ENCODE peak calls at places on chromosomes 11 and 22, in five cellular contexts. V is IMR-90; Q is aorta; H is PC-3; C is CD4-positive, CD25-positive, alpha-beta regulatory T cell. T is an unnamed sample.

GRCh38 chr22:45602824-45603301 is 68.8 kb upstream of the ATXN10 start:
- DNase-seq in Q (no peak), H (no peak), V (no peak), C (no peak), T (no peak)

GRCh38 chr11:57772562-57772961 is 11.0 kb downstream of the CTNND1 start:
- DNase-seq in Q (no peak), V (peak), C (no peak), H (peak), T (no peak)

GRCh38 chr11:44893250-44894216 is 57.1 kb downstream of the TP53I11 start:
- DNase-seq in Q (no peak), C (no peak), V (no peak), H (no peak), T (no peak)

GRCh38 chr11:92159931-92160330 is 64.7 kb upstream of the FAT3 start:
- DNase-seq in C (no peak), H (no peak), V (no peak), Q (no peak), T (no peak)

GRCh38 chr11:45266693-45267451 is 19.3 kb downstream of the SYT13 start:
- DNase-seq in C (no peak), H (no peak), V (no peak), Q (no peak), T (peak)

GRCh38 chr11:40513281-40513680 is 946.2 kb downstream of the LRRC4C start:
- DNase-seq in V (no peak), H (no peak), C (no peak), Q (no peak), T (no peak)

GRCh38 chr11:1943977-1944376 is 3.2 kb upstream of the MRPL23 start:
- DNase-seq in H (peak), Q (peak), C (no peak), V (peak), T (no peak)

GRCh38 chr11:95283653-95284052 is 52.7 kb upstream of the SESN3 start:
- DNase-seq in V (no peak), C (no peak), H (no peak), Q (no peak), T (no peak)

GRCh38 chr11:126431401-126432064 is 76.0 kb downstream of the ST3GAL4 start:
- DNase-seq in C (no peak), Q (peak), V (peak), H (peak), T (no peak)

GRCh38 chr11:109733245-109733644 is 311.3 kb downstream of the C11orf87 start:
- DNase-seq in Q (no peak), C (no peak), V (peak), H (peak), T (no peak)

GRCh38 chr11:20156280-20156875 is 3.9 kb downstream of the DBX1 start:
- DNase-seq in Q (no peak), V (no peak), H (no peak), C (peak), T (peak)

GRCh38 chr11:62428871-62429601 is 10.2 kb downstream of the SCGB1A1 start:
- DNase-seq in Q (no peak), V (no peak), C (no peak), H (no peak), T (no peak)

GRCh38 chr11:78248903-78249302 is 60.2 kb downstream of the USP35 start:
- DNase-seq in V (no peak), H (no peak), C (no peak), Q (no peak), T (no peak)

GRCh38 chr11:114953039-114953438 is 274.7 kb downstream of the NXPE2 start:
- DNase-seq in Q (no peak), H (no peak), V (no peak), C (no peak), T (no peak)

GRCh38 chr22:50085211-50085999 is at the start of gene MLC1:
- DNase-seq in C (no peak), Q (peak), V (peak), H (no peak), T (no peak)

GRCh38 chr11:94131363-94132115 is 2.9 kb downstream of the PANX1 start:
- DNase-seq in H (no peak), Q (no peak), V (peak), C (no peak), T (peak)

GRCh38 chr22:50314081-50314454 is 6.6 kb upstream of the PLXNB2 start:
- DNase-seq in V (no peak), C (no peak), Q (no peak), H (no peak), T (no peak)

GRCh38 chr22:21634844-21635243 is 2.3 kb downstream of the CCDC116 start:
- DNase-seq in Q (no peak), H (no peak), C (no peak), V (no peak), T (no peak)

GRCh38 chr11:44899959-44900358 is 50.7 kb downstream of the TP53I11 start:
- DNase-seq in C (no peak), V (peak), Q (no peak), H (peak), T (no peak)

GRCh38 chr11:77619576-77620198 is 17.9 kb downstream of the CLNS1A start:
- DNase-seq in C (no peak), V (peak), H (peak), Q (no peak), T (peak)

GRCh38 chr11:92697461-92698314 is 271.8 kb upstream of the MTNR1B start:
- DNase-seq in H (peak), Q (no peak), V (peak), C (no peak), T (no peak)

GRCh38 chr11:34658071-34659015 is 37.5 kb downstream of the EHF start:
- DNase-seq in V (no peak), Q (no peak), C (no peak), H (no peak), T (no peak)

GRCh38 chr11:330694-331314 is 10.1 kb upstream of the IFITM3 start:
- DNase-seq in V (no peak), C (no peak), H (no peak), Q (peak), T (no peak)

GRCh38 chr22:20179455-20180244 is 28.8 kb upstream of the CCDC188 start:
- DNase-seq in V (no peak), C (no peak), H (no peak), Q (no peak), T (no peak)

GRCh38 chr11:124935548-124936514 is at the start of gene HEPACAM:
- DNase-seq in Q (no peak), C (no peak), V (no peak), H (no peak), T (no peak)

GRCh38 chr11:33912405-33913361 is 20.8 kb upstream of the LMO2 start:
- DNase-seq in C (no peak), V (peak), H (peak), Q (no peak), T (no peak)

DNA sequence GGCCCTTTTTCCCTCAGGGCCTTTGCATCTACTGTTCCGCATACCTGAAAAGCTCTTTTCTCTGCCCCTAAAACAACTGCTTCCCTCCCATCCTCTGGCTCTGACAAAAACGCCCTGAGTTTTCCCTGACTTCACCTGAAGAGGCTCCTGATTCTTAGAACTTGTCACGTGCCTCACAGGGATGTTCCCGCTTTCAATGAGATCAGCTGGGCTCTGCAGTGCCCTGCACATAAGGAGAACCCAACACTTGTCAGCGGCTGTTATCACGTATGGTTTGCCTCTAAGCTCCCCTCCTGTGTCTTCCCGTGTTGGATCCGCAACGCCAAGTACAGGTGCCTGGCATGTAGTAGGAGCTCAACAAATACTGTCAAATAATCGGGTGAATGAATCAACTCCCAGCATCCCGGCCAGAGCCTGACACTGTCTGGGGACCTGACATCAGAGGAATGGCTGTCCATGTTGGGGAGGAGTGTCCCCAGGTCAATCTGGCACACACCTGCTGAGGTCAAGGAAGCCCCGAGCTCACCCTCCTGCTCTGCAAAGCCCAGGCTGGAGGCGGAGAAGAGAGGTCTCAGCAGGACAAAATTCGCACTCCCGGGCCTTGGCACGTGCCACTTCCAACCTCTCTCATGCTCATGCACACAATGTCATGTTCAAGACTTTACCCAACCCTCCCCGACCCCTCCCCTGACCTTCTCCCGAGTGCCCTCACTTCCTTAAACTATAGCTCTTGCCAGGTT is 4.2 kb upstream of the GRK2 start:
- DNase-seq in Q (peak), H (no peak), C (no peak), V (no peak), T (no peak)
- H3K27ac ChIP-seq in Q (no peak), H (no peak), C (no peak), V (no peak), T (no peak)

DNA sequence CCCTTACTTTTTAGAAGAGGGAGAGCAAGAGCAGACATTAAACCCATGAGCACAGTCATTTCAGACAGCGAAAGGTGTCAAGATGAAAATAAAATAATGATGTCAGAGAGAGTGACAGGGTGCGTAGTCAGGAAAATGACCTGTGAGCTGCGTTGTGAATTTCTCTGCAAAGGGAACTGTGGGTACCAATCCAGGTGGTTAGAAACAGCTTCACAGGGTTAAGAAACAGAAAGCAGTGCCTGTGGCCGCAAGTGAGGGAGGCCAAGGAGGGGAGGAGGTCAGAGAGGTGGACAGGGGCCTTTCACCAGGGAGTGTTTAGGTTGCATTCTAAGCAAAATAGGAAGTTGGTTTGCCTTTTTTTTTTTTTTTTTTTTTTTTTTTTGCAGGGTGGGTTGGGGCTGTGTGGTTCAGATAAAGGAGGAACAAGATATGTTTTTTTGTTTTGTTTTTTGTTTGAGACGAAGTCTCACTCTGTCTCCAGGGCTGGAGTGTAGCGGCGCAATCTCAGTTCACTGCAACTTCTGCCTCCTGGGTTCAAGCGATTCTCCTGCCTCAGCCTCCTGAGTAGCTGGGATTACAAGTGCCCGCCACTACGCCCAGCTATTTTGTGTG is 7.9 kb downstream of the TIGD3 start:
- DNase-seq in H (no peak), C (no peak), V (no peak), Q (peak), T (no peak)
- H3K27ac ChIP-seq in H (no peak), C (no peak), V (no peak), Q (no peak), T (peak)

DNA sequence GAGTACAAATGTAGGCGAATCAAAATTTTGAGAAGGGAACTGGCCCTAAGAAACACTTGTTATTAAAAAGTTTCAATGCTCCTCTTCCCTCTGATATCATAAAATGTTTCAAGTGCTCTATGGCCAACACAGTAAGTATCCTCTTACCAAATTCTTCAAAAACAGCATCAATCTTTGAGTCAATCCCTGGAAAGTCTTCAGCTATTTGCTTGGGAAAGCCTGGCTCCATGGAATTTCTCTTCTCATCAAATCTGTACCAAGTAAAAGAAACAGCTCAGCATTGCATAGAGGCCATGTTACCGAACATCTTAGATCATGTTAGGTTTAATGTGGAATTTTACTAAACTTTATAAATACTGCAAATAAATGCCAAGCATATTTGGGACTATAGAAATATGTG is 6.3 kb downstream of the MMP3 start:
- DNase-seq in C (no peak), V (no peak), H (no peak), Q (no peak), T (no peak)
- H3K27ac ChIP-seq in C (no peak), V (no peak), H (no peak), Q (no peak), T (no peak)

DNA sequence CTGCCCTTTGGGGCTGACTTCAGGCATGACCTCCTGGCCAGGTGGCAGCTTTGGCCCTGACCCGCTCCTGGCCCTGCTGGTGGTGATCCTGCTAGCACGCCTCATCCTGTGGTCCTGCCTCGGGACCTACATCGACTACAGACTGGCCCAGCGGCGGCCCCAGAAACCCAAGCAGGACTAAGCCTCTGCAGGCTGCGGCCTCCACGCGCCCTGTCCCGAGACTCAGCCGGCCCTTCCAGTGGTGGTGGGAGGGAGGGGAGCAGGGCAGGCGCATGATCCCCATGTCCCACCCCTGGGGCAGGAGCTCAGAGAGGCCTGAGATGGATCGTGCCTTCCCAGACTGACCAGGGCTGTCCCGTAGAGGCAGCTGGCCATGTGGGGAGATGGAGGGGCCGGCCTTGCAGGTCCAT is 2.1 kb downstream of the SMIM38 start:
- DNase-seq in V (no peak), H (no peak), Q (no peak), C (no peak), T (no peak)
- H3K27ac ChIP-seq in V (no peak), H (no peak), Q (no peak), C (no peak), T (no peak)

GRCh38 chr11:14934641-14935351 is 37.4 kb downstream of the CALCA start:
- DNase-seq in C (no peak), H (no peak), Q (no peak), V (no peak), T (no peak)
- H3K27ac ChIP-seq in C (no peak), H (no peak), Q (no peak), V (no peak), T (no peak)

DNA sequence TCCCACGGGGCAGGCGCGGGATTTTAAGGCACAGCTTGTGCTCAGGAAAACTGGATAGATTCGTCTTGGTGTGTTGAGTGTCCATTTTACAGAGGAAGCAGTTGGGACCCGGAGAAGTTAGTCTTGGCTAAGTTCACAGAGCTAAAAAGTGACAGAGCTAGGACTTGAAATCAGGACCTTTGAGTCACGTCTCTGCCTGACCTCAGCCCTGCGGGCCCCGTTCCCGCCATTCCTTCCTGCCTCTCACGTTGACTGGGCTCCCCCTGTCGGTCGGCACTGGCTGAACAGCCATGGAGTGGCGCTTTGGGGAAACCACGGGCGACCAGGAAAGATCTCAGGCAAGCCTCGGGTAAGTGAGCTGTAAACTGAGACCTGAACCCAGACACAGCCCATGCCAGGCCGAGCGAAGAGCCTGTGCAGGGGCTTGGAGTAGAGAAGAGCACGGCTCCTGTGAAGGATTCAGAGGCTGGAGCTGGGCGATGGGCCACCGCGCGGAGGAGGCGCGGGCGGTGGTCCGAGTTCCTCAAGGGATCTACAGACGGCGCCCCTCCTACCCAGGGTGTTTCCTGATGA is 54.1 kb downstream of the WNT11 start:
- DNase-seq in Q (peak), H (peak), V (peak), C (peak), T (peak)
- H3K27ac ChIP-seq in Q (no peak), H (no peak), V (no peak), C (no peak), T (no peak)

GRCh38 chr11:135006800-135007199 is 594.8 kb upstream of the B3GAT1 start:
- DNase-seq in C (no peak), Q (no peak), V (no peak), H (no peak), T (no peak)
- H3K27ac ChIP-seq in C (no peak), Q (no peak), V (no peak), H (no peak), T (no peak)

GRCh38 chr11:12395333-12395732 is 18.0 kb downstream of the PARVA start:
- DNase-seq in H (no peak), C (no peak), Q (no peak), V (no peak), T (no peak)
- H3K27ac ChIP-seq in H (no peak), C (no peak), Q (no peak), V (no peak), T (no peak)

GRCh38 chr22:43886231-43886630 is 5.6 kb downstream of the PNPLA5 start:
- DNase-seq in H (no peak), Q (peak), V (no peak), C (no peak), T (no peak)

GRCh38 chr22:43885786-43886185 is 6.0 kb downstream of the PNPLA5 start:
- DNase-seq in H (no peak), Q (peak), V (no peak), C (no peak), T (no peak)

GRCh38 chr22:43883719-43884415 is 7.9 kb downstream of the PNPLA5 start:
- DNase-seq in H (no peak), Q (peak), V (no peak), C (no peak), T (no peak)

GRCh38 chr22:43885319-43885671 is 6.5 kb downstream of the PNPLA5 start:
- DNase-seq in C (no peak), V (no peak), Q (peak), H (no peak), T (no peak)

DNA sequence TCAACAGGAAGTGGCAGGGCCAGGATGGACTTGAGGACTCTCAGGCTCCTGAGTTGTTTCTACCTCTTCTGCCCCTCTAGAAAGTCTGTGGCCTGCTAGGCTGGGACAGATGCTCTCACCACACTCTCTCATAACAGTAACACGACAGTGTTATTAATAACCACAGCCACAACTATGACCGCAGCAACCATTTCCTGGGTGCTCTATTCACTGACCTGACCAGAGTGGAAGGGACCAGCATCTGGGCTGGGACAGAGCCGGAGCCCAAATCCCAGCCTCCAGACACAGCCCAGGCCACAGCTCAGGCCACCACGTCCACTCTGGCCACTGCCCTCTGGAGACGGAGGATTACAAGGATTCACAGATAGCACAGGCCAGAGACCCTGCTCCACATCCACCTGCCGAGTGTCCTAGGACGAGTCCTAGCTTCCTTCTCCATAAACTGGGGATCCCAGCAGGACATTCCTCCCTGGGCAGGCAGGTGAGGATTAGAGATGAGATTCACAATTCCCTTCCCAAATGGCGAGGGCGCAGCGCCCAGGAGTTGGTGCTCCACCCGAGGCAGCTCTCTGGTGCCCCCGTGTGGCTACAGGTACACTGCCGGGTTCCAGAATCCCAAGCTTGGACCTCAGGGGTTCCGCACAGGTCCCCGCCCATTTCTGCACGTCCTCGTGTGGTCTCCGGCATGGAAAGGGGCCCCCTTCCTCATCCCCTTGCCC is 7.1 kb downstream of the PNPLA5 start:
- DNase-seq in Q (peak), V (peak), H (peak), C (no peak), T (peak)
- H3K27ac ChIP-seq in Q (no peak), V (no peak), H (no peak), C (no peak), T (no peak)

DNA sequence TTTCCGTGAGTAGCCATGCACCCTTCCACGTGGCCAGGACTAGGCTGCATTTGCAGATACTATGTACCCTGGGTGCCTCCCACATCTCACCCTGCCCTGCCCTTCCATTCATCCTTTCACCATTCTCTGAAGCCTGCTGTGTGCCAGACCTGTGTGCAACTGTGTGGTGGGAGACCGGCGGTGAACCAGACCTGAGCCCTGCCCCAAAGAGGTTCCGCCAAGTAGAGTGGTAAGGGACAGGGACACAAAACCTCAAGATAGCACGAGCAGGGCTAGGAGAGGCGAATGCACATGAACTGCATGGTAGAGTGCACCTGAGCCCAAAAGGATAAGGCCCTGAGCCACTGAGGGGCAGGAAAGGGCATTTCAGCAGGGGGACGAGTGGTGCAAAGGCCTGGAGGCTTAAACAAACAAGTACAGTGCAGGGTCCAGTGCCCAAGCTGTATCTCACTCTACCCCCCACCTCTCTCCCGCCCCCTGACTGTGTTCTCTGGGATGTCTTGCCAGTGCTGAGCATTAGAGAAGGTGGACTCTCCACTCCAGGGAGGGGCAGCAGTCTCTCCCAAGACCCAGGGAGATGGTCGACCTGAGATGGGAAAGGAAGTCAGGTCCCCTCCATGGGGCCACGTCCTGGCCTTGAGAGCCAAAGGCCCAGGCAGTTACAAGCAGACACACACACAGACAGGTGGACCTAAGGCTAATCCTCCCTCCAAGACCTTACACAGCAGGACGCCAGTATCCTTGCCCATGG is 14.1 kb upstream of the ARAP1 start:
- DNase-seq in V (no peak), C (no peak), H (no peak), Q (no peak), T (no peak)
- H3K27ac ChIP-seq in V (no peak), C (no peak), H (no peak), Q (no peak), T (no peak)

T was measured in small intestine.